ENCODE peak calls at places on chromosome 15, in five cellular contexts. R is heart left ventricle, A is right lobe of liver, S is HepG2, G is body of pancreas. K is an unnamed sample.
A peak's percentile ranks its signal among the peaks of the same experiment; 100 is the strongest.

GRCh38 chr15:90213818-90214204 is 12.7 kb downstream of the SEMA4B start:
- ATAC-seq in S (no peak), R (no peak), A (no peak), G (peak; percentile 38), K (no peak)

GRCh38 chr15:80036067-80036466 is 23.4 kb upstream of the ZFAND6 start:
- ATAC-seq in A (no peak), G (no peak), S (no peak), R (no peak), K (no peak)

GRCh38 chr15:31316135-31316795 is 10.4 kb upstream of the KLF13 start:
- ATAC-seq in A (no peak), R (no peak), S (no peak), G (no peak), K (no peak)

GRCh38 chr15:45291822-45292582 is 40.0 kb downstream of the SLC28A2 start:
- ATAC-seq in S (no peak), G (no peak), R (peak; percentile 78), A (peak; percentile 42), K (no peak)

GRCh38 chr15:60389261-60390077 is 8.3 kb downstream of the ANXA2 start:
- ATAC-seq in G (no peak), R (no peak), S (no peak), A (no peak), K (no peak)

GRCh38 chr15:66772967-66773873 is 71.2 kb downstream of the SMAD6 start:
- ATAC-seq in G (peak; percentile 69), R (peak; percentile 59), A (peak; percentile 24), S (peak; percentile 55), K (peak; percentile 41)

GRCh38 chr15:93312891-93313486 is 224.0 kb upstream of the RGMA start:
- ATAC-seq in G (no peak), A (no peak), R (no peak), S (no peak), K (no peak)

GRCh38 chr15:70086636-70087035 is 11.1 kb downstream of the TLE3 start:
- ATAC-seq in G (no peak), S (no peak), R (no peak), A (peak; percentile 54), K (no peak)

GRCh38 chr15:38187646-38188313 is 64.9 kb upstream of the SPRED1 start:
- ATAC-seq in S (peak; percentile 47), A (peak; percentile 47), R (no peak), G (no peak), K (no peak)

GRCh38 chr15:63708141-63708772 is 111.1 kb downstream of the FBXL22 start:
- ATAC-seq in S (no peak), R (no peak), A (peak; percentile 47), G (no peak), K (no peak)

GRCh38 chr15:45307230-45307924 is 55.3 kb downstream of the SLC28A2 start:
- ATAC-seq in R (peak; percentile 54), G (peak; percentile 79), A (peak; percentile 90), S (peak; percentile 51), K (peak; percentile 28)

GRCh38 chr15:98953000-98953776 is 54.4 kb downstream of the PGPEP1L start:
- ATAC-seq in R (peak; percentile 23), S (no peak), G (no peak), A (no peak), K (no peak)

GRCh38 chr15:44034933-44035624 is 160.0 kb downstream of the FRMD5 start:
- ATAC-seq in A (no peak), S (no peak), R (peak; percentile 59), G (no peak), K (no peak)

GRCh38 chr15:64153480-64154367 is 2.2 kb downstream of the SNX22 start:
- ATAC-seq in R (peak; percentile 91), G (peak; percentile 85), A (peak; percentile 79), S (peak; percentile 73), K (peak; percentile 93)

GRCh38 chr15:64574220-64574994 is 114.0 kb downstream of the ZNF609 start:
- ATAC-seq in G (no peak), S (no peak), R (no peak), A (no peak), K (no peak)

GRCh38 chr15:39579487-39580116 is 1.3 kb upstream of the THBS1 start:
- ATAC-seq in S (peak; percentile 73), R (peak; percentile 86), A (peak; percentile 61), G (peak; percentile 38), K (peak; percentile 55)

GRCh38 chr15:80693682-80694623 is 1.2 kb upstream of the ABHD17C start:
- ATAC-seq in A (peak; percentile 3), R (peak; percentile 57), G (no peak), S (no peak), K (peak; percentile 3)

GRCh38 chr15:93566777-93567176 is 477.8 kb upstream of the RGMA start:
- ATAC-seq in R (no peak), A (no peak), S (no peak), G (no peak), K (no peak)

GRCh38 chr15:35696767-35697231 is 150.8 kb upstream of the DPH6 start:
- ATAC-seq in A (no peak), R (no peak), G (no peak), S (no peak), K (peak; percentile 50)

GRCh38 chr15:81865850-81866537 is 179.8 kb downstream of the MEX3B start:
- ATAC-seq in S (no peak), R (no peak), A (no peak), G (no peak), K (no peak)

GRCh38 chr15:90478981-90479481 is 50.7 kb upstream of the CRTC3 start:
- ATAC-seq in R (no peak), S (no peak), A (peak; percentile 45), G (peak; percentile 73), K (no peak)

GRCh38 chr15:63169796-63170195 is 12.5 kb upstream of the RPS27L start:
- ATAC-seq in S (no peak), R (peak; percentile 26), A (no peak), G (no peak), K (no peak)

GRCh38 chr15:88375234-88375926 is 91.8 kb downstream of the MRPL46 start:
- ATAC-seq in G (no peak), S (no peak), A (no peak), R (peak; percentile 45), K (no peak)

GRCh38 chr15:60044636-60045273 is 40.6 kb downstream of the FOXB1 start:
- ATAC-seq in S (no peak), A (no peak), G (no peak), R (no peak), K (no peak)

GRCh38 chr15:65821070-65821469 is 29.0 kb upstream of the DENND4A start:
- ATAC-seq in R (no peak), A (no peak), G (no peak), S (no peak), K (no peak)

GRCh38 chr15:57328479-57329250 is 47.6 kb upstream of the CGNL1 start:
- ATAC-seq in R (no peak), G (no peak), S (no peak), A (no peak), K (peak; percentile 12)

GRCh38 chr15:99371180-99372103 is 120.2 kb downstream of the LRRC28 start:
- ATAC-seq in R (no peak), A (no peak), G (no peak), S (no peak), K (no peak)

GRCh38 chr15:77354064-77354463 is 65.8 kb downstream of the PEAK1 start:
- ATAC-seq in G (no peak), A (no peak), S (no peak), R (no peak), K (no peak)
- TF ChIP-seq POLR2A in G (no peak), A (no peak), S (no peak), R (no peak), K (no peak)

GRCh38 chr15:52810346-52810745 is 20.2 kb upstream of the ONECUT1 start:
- ATAC-seq in G (peak; percentile 26), S (no peak), R (no peak), A (no peak), K (no peak)
- H3K27me3 ChIP-seq in G (no peaks in the 10 kb centered on the region), S (peaks cover 7% of the 10 kb centered on the region), R (peaks cover 72% of the 10 kb centered on the region), A (no peaks in the 10 kb centered on the region), K (peaks cover 82% of the 10 kb centered on the region)

GRCh38 chr15:67884009-67884408 is 44.2 kb upstream of the RNU6-1 start:
- ATAC-seq in G (no peak), R (no peak), S (no peak), A (no peak), K (no peak)

GRCh38 chr15:67885848-67886247 is 46.0 kb upstream of the RNU6-1 start:
- ATAC-seq in G (no peak), R (no peak), A (no peak), S (no peak), K (no peak)

GRCh38 chr15:67883228-67883773 is 43.5 kb upstream of the RNU6-1 start:
- ATAC-seq in G (no peak), R (no peak), A (no peak), S (no peak), K (no peak)

GRCh38 chr15:67882487-67883227 is 42.8 kb upstream of the RNU6-1 start:
- ATAC-seq in A (no peak), R (no peak), S (no peak), G (no peak), K (no peak)

DNA sequence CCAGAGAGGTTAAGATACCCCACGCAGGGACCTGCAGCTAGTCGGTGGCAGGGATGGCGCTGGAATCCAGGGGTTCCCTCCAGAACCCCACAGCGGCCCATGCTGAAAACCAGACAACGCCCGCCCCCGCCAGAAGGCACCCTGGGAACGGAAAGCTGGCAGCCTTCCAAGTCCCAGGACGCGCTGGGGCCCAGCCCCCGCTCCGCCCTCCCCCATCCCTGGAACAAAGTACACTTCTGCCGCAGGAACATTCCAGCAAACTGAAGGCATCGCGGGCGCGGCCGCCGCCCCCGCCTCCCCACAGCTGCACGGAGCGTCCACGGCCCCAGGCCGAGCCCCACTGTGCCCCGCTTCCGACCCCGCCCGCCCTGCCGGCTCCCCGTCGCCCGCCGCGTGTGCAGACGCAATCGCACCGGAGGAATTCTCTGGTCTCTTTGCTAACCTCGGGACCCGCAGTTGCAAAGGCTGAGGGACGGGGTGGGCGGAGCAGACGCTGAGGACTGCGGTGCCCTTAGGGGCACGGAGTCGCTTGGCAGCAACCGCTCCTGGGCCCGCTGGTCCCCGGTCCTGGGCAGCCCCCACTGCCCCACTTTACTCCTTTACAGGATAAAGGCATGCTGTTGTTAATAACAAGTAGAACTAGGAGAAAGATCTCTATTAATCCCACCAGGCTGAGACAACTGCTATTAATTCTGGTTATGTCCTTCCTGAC is 44.8 kb upstream of the RNU6-1 start:
- ATAC-seq in S (peak; percentile 96), A (peak; percentile 95), G (peak; percentile 94), R (peak; percentile 96), K (peak; percentile 92)
- TF ChIP-seq POLR2A in S (peak; percentile 52), A (peak; percentile 69), G (peak; percentile 50), R (no peak), K (no peak)

GRCh38 chr15:36992454-36992853 is 107.9 kb downstream of the MEIS2 start:
- ATAC-seq in A (no peak), G (no peak), S (no peak), R (no peak), K (no peak)

GRCh38 chr15:36994809-36995208 is 105.5 kb downstream of the MEIS2 start:
- ATAC-seq in R (no peak), A (no peak), S (no peak), G (no peak), K (no peak)

DNA sequence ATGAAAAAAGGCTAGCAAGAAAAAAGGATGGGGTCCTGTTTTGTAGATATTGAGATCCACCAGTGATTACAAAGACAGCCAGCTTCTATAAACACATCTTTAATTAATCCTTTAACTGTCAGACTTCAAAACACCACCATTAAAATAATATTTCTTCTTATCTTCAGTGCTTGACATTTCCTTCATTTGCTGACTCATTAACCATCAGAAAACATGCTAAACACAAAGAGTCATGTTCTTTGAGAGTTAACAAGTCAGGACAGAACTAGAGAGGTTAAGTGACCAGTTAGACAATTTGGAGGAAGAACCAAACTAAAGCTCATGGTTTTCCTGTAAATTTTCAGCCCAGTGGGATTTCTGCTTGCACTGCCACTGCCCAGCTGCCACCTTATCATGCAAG is 111.4 kb downstream of the MEIS2 start:
- ATAC-seq in G (no peak), A (no peak), R (no peak), S (no peak), K (no peak)
- H3K27me3 ChIP-seq in G (no peaks in the 10 kb centered on the region), A (no peaks in the 10 kb centered on the region), R (no peaks in the 10 kb centered on the region), S (no peaks in the 10 kb centered on the region), K (no peaks in the 10 kb centered on the region)

K was measured in gastroesophageal sphincter.